ENCODE peak calls at places on chromosome 13, in eight cellular contexts. X is right lobe of liver, B is HT1080, E is A172, F is sigmoid colon, P is sciatic nerve, N is amniotic epithelial cell, I is HTR-8/SVneo. Y is an unnamed sample.

GRCh38 chr13:30192320-30193093 is 114.8 kb downstream of the KATNAL1 start:
- DNase-seq in X (no peak), B (no peak), E (no peak), F (no peak), P (no peak), N (no peak), I (no peak), Y (no peak)

GRCh38 chr13:76991796-76992547 is at the start of gene CLN5:
- DNase-seq in X (peak), B (peak), E (peak), F (peak), P (peak), N (peak), I (peak), Y (peak)

GRCh38 chr13:83879431-83880171 is 2.7 kb downstream of the SLITRK1 start:
- DNase-seq in X (no peak), B (no peak), E (no peak), F (no peak), P (no peak), N (no peak), I (no peak), Y (no peak)

GRCh38 chr13:35789335-35790166 is 313.1 kb upstream of the MAB21L1 start:
- DNase-seq in X (no peak), B (peak), E (peak), F (no peak), P (no peak), N (peak), I (peak), Y (no peak)

GRCh38 chr13:58085819-58086218 is 454.3 kb downstream of the PCDH17 start:
- DNase-seq in X (no peak), B (peak), E (no peak), F (no peak), P (no peak), N (peak), I (no peak), Y (no peak)

GRCh38 chr13:44819245-44819644 is 170.0 kb downstream of the NUFIP1 start:
- DNase-seq in X (no peak), B (peak), E (peak), F (no peak), P (no peak), N (peak), I (peak), Y (no peak)

GRCh38 chr13:106683918-106684317 is 116.0 kb upstream of the ARGLU1 start:
- DNase-seq in X (no peak), B (no peak), E (no peak), F (no peak), P (no peak), N (no peak), I (no peak), Y (no peak)

GRCh38 chr13:26658491-26658890 is 101.0 kb downstream of the WASF3 start:
- DNase-seq in X (no peak), B (no peak), E (no peak), F (no peak), P (no peak), N (no peak), I (no peak), Y (no peak)

GRCh38 chr13:21242236-21242635 is 65.8 kb downstream of the MRPL57 start:
- DNase-seq in X (no peak), B (no peak), E (no peak), F (no peak), P (no peak), N (no peak), I (no peak), Y (no peak)

Y was measured in pancreas.